ENCODE peak calls at places on chromosomes 11 and 22, in six cellular contexts. O, H, G, K, T and E are unnamed samples.

GRCh38 chr11:10454902-10455631 is at the start of gene AMPD3:
- DNase-seq in O (peak), H (peak), G (peak), K (no peak), T (peak), E (peak)

GRCh38 chr22:45997077-45997774 is 20.3 kb upstream of the WNT7B start:
- DNase-seq in O (peak), H (peak), G (peak), K (no peak), T (peak), E (peak)

GRCh38 chr11:60265373-60266214 is 14.9 kb upstream of the MS4A4A start:
- DNase-seq in O (peak), H (peak), G (peak), K (no peak), T (no peak), E (peak)

GRCh38 chr11:34602245-34602644 is 18.6 kb upstream of the EHF start:
- DNase-seq in O (no peak), H (no peak), G (no peak), K (no peak), T (no peak), E (no peak)

GRCh38 chr11:122173074-122173450 is 57.0 kb upstream of the BLID start:
- DNase-seq in O (no peak), H (no peak), G (no peak), K (no peak), T (no peak), E (no peak)

GRCh38 chr11:19595840-19596751 is 116.5 kb upstream of the NAV2 start:
- DNase-seq in O (peak), H (peak), G (peak), K (peak), T (peak), E (peak)

GRCh38 chr22:25176175-25176574 is 23.5 kb upstream of the CRYBB3 start:
- DNase-seq in O (no peak), H (no peak), G (no peak), K (no peak), T (no peak), E (peak)

GRCh38 chr11:79940976-79941735 is 500.3 kb upstream of the TENM4 start:
- DNase-seq in O (no peak), H (peak), G (no peak), K (no peak), T (no peak), E (peak)

GRCh38 chr22:21025266-21025665 is 7.1 kb downstream of the SLC7A4 start:
- DNase-seq in O (no peak), H (no peak), G (no peak), K (no peak), T (no peak), E (no peak)

GRCh38 chr11:70075836-70076235 is 2.3 kb upstream of the ANO1 start:
- DNase-seq in O (no peak), H (no peak), G (no peak), K (no peak), T (no peak), E (no peak)

GRCh38 chr11:55895216-55895615 is 12.1 kb downstream of the TRIM51 start:
- DNase-seq in O (no peak), H (no peak), G (no peak), K (no peak), T (no peak), E (no peak)

GRCh38 chr22:44917372-44918165 is 92.2 kb downstream of the PHF21B start:
- DNase-seq in O (no peak), H (no peak), G (no peak), K (no peak), T (no peak), E (no peak)

GRCh38 chr22:46108564-46109473 is 41.5 kb upstream of the PPARA start:
- DNase-seq in O (peak), H (peak), G (peak), K (no peak), T (peak), E (peak)

GRCh38 chr11:76627541-76628082 is 42.9 kb downstream of the LRRC32 start:
- DNase-seq in O (no peak), H (no peak), G (no peak), K (no peak), T (no peak), E (no peak)

GRCh38 chr11:22666320-22666699 is at the start of gene GAS2:
- DNase-seq in O (no peak), H (peak), G (no peak), K (no peak), T (no peak), E (no peak)

GRCh38 chr11:22670803-22671202 is 4.4 kb downstream of the GAS2 start:
- DNase-seq in O (peak), H (no peak), G (peak), K (no peak), T (no peak), E (peak)

GRCh38 chr11:22669368-22669767 is 3.0 kb downstream of the GAS2 start:
- DNase-seq in O (no peak), H (no peak), G (no peak), K (no peak), T (no peak), E (no peak)

GRCh38 chr11:22666700-22667439 is 459 bp downstream of the GAS2 start:
- DNase-seq in O (peak), H (peak), G (peak), K (no peak), T (no peak), E (peak)

GRCh38 chr11:22668005-22668796 is 1.8 kb downstream of the GAS2 start:
- DNase-seq in O (no peak), H (no peak), G (no peak), K (no peak), T (no peak), E (no peak)
- H3K4me3 ChIP-seq in O (no peak), H (no peak), G (no peak), K (no peak), T (no peak), E (no peak)

GRCh38 chr11:17475666-17476316 is 854 bp downstream of the ABCC8 start:
- DNase-seq in O (no peak), H (no peak), G (no peak), K (no peak), T (no peak), E (no peak)

GRCh38 chr11:17471501-17471900 is 5.1 kb downstream of the ABCC8 start:
- DNase-seq in O (no peak), H (no peak), G (no peak), K (no peak), T (no peak), E (no peak)

GRCh38 chr11:17469998-17470397 is 6.6 kb downstream of the ABCC8 start:
- DNase-seq in O (no peak), H (no peak), G (no peak), K (no peak), T (no peak), E (no peak)

GRCh38 chr11:17472467-17472866 is 4.2 kb downstream of the ABCC8 start:
- DNase-seq in O (no peak), H (no peak), G (no peak), K (no peak), T (no peak), E (no peak)

GRCh38 chr11:17473071-17473744 is 3.4 kb downstream of the ABCC8 start:
- DNase-seq in O (peak), H (peak), G (no peak), K (no peak), T (no peak), E (peak)
- TF ChIP-seq CTCF in O (peak), H (peak), G (peak), K (no peak), T (no peak), E (peak)

DNA sequence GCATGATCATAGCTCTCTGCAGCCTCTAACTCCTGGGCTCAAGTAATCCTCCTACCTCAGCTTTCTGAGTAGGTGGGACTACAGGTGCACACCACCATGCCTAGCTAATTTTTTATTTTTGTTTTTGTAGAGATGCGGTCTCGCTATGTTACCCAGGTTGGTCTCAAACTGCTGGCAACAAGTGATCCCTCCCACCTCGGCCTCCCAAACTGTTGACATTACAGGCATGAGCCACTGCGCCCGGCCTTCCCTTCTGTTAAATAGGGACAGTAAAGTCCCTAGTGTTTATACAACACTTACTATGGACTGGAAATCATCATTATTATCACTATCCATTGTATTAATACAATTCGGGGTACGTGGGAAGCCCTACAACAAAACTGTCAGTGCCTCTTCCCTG is 12.6 kb downstream of the SELENOM start:
- DNase-seq in O (no peak), H (no peak), G (no peak), K (no peak), T (no peak), E (no peak)
- H3K4me3 ChIP-seq in O (no peak), H (no peak), G (no peak), K (no peak), T (no peak), E (no peak)

GRCh38 chr11:2398664-2399355 is 1.7 kb upstream of the TSSC4 start:
- DNase-seq in O (no peak), H (no peak), G (no peak), K (no peak), T (no peak), E (no peak)
- TF ChIP-seq CTCF in O (no peak), H (no peak), G (no peak), K (no peak), T (no peak), E (no peak)

DNA sequence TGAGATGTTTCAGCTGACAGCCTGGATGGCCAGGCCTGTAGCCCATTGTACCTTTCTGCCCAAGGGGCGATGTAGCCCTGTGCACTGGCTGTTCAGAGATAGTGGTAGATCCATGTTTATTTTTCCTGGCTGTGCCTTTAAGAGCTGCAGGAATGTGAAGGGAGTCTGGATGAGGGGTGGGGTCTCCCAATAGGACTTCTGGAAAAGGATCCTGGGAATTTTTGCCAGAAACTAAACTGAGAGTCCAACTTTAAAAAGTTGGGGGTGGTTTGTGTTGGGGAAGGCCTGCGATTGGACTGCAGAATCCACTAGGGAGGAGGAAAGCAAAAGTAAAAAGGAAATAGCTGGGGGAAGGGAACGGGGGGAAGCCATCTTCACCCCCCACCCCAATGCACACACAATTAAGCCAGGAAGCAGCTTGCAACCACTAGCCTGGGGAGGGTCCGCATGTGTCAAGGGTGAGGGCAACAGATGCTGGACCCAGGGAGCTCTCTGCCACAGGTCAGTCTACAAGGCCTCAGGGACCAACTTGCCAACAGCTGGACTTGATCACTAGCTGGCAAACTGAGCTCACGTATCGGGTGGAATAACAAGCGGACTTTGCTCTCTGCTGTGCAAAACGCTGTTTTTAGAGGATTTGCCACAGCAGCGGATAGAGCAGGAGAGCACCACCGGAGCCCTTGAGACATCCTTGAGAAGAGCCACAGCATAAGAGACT is at the start of gene OLFML1:
- DNase-seq in O (peak), H (peak), G (no peak), K (no peak), T (peak), E (peak)
- H3K4me3 ChIP-seq in O (peak), H (peak), G (no peak), K (peak), T (peak), E (no peak)

DNA sequence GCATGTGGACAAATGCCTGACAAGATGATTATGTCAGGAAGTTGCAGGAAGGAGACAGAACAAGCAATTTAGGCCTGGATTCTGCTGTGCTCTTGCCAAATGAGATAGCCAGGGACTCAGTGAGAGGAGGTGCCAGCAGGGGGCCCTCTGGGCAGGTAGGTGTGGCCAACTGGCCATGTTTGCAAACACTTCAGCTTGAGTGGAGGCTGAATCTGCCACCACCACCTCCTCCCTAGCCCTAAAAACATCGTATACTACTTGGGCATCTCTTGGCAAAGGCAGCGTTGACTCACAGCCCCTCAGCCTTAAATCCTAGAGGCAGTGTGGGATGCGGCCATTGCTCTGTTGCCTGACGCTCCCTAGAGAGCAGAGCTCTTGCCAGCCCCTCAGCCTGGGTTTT is 95.1 kb upstream of the PLET1 start:
- DNase-seq in O (peak), H (peak), G (peak), K (no peak), T (peak), E (peak)
- TF ChIP-seq CTCF in O (peak), H (peak), G (peak), K (no peak), T (no peak), E (peak)

GRCh38 chr22:37817705-37818311 is 5.4 kb upstream of the GALR3 start:
- DNase-seq in O (peak), H (peak), G (peak), K (no peak), T (peak), E (peak)
- H3K4me3 ChIP-seq in O (peak), H (peak), G (peak), K (peak), T (peak), E (no peak)

GRCh38 chr11:124870430-124870829 is 5.2 kb downstream of the ROBO3 start:
- DNase-seq in O (no peak), H (no peak), G (no peak), K (no peak), T (no peak), E (no peak)

GRCh38 chr11:124867700-124868099 is 2.5 kb downstream of the ROBO3 start:
- DNase-seq in O (peak), H (peak), G (peak), K (no peak), T (no peak), E (peak)

GRCh38 chr11:124869856-124870387 is 4.7 kb downstream of the ROBO3 start:
- DNase-seq in O (no peak), H (no peak), G (no peak), K (no peak), T (no peak), E (no peak)

GRCh38 chr11:124869331-124869730 is 4.1 kb downstream of the ROBO3 start:
- DNase-seq in O (no peak), H (no peak), G (no peak), K (no peak), T (no peak), E (no peak)

DNA sequence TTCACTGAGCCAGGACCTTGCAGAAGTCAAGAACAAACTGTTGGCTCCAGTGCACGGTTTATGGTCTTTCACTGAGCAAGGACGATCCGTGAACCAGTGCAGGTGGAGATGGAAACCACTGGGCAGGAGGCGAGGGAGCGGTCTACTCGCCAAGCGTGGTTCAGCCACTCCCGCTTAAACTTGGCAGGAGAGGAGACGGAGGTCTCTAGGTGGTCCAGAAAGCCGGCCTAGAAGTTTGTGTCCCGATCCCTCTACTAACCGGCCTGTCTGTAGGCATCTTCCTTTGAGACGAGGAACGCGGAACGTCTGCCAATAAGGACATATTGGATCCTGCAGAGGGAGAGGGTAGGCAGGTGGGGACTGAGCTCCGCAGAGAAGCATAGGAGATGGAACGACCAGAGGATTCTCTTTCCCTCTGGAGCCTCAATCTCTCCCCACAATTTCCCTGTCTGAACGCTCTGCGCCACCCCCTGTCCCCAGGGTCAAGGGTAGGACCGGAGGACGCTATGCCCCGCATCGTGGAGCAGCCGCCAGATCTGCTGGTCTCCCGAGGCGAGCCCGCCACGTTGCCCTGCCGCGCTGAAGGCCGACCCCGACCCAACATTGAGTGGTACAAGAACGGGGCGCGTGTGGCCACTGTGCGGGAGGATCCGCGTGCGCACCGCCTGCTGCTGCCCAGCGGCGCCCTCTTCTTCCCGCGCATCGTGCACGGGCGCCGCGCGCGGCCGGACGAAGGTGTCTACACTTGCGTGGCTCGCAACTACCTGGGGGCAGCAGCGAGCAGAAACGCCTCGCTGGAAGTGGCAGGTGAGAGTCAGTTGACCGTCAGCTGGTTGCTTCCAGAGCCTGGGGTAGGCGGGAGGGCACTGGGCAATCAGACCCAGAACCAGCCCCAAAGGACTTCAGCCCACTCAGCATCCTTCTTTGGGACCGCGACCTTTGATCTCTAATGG is 3.4 kb downstream of the ROBO3 start:
- DNase-seq in O (no peak), H (no peak), G (no peak), K (no peak), T (no peak), E (no peak)
- TF ChIP-seq CTCF in O (no peak), H (no peak), G (no peak), K (no peak), T (no peak), E (no peak)

DNA sequence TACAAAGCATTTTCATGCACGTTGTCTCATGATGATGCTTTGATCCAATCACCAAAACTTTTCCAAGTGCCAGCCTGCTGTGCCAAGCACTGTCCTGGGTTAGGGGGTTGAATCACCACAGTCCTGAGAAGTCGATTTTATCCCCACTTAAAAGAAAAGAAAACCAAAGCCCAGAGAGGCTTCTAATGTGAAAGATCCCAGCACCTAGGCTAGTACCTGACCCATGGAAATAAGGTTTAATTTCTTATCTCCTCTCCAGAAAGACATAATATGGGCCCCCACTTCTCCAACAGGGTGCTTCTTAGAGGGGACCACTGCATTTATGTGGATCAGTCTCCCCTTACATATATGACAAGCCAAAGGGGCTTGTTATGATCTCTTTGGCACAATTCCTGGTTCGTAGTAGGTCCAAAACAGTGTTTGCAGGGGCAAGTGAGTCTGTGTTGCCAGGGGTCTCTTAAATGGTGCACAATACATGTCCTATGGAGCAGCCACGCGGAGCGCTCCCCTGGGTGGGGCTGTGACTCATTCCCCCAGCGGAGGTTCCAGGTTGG is 1.9 kb upstream of the BCL9L start:
- DNase-seq in O (no peak), H (peak), G (no peak), K (no peak), T (no peak), E (no peak)
- H3K4me3 ChIP-seq in O (peak), H (peak), G (peak), K (peak), T (peak), E (peak)